ENCODE peak calls at places on chromosomes 12 and 14, in six cellular contexts. A is IMR-90, G is mesenchymal stem cell, J is H9, E is neuronal stem cell, X is H1. M is an unnamed sample.
A peak's percentile ranks its signal among the peaks of the same experiment; 100 is the strongest.

GRCh38 chr14:99415496-99416281 is 65.0 kb downstream of the SETD3 start:
- DNase-seq in A (peak; percentile 82), G (peak; percentile 89), J (peak; percentile 66), E (peak; percentile 80), X (no peak), M (peak; percentile 80)

GRCh38 chr14:31297701-31298344 is 90.2 kb upstream of the HECTD1 start:
- DNase-seq in A (peak; percentile 52), G (no peak), J (no peak), E (no peak), X (no peak), M (no peak)

GRCh38 chr14:84029720-84030119 is 1500.2 kb upstream of the FLRT2 start:
- DNase-seq in A (no peak), G (peak; percentile 7), J (no peak), E (no peak), X (no peak), M (no peak)

GRCh38 chr12:105331805-105332251 is 1.3 kb downstream of the C12orf75 start:
- DNase-seq in A (no peak), G (no peak), J (peak; percentile 48), E (no peak), X (no peak), M (peak; percentile 63)

GRCh38 chr14:77625360-77625759 is 8.9 kb upstream of the SPTLC2 start:
- DNase-seq in A (no peak), G (no peak), J (no peak), E (no peak), X (no peak), M (no peak)

GRCh38 chr14:61476737-61477410 is 155.5 kb downstream of the PRKCH start:
- DNase-seq in A (peak; percentile 99), G (peak; percentile 98), J (no peak), E (no peak), X (no peak), M (peak; percentile 76)

GRCh38 chr14:79369359-79370332 is 841.7 kb downstream of the DIO2 start:
- DNase-seq in A (peak; percentile 99), G (peak; percentile 97), J (no peak), E (no peak), X (no peak), M (peak; percentile 76)

GRCh38 chr12:93202688-93203087 is 175.0 kb upstream of the NUDT4 start:
- DNase-seq in A (no peak), G (no peak), J (no peak), E (no peak), X (no peak), M (no peak)

GRCh38 chr12:128823216-128823915 is 392 bp downstream of the SLC15A4 start:
- DNase-seq in A (no peak), G (no peak), J (peak; percentile 80), E (no peak), X (peak; percentile 70), M (peak; percentile 18)

GRCh38 chr14:86196476-86196875 is 666.5 kb downstream of the FLRT2 start:
- DNase-seq in A (peak; percentile 4), G (no peak), J (no peak), E (no peak), X (no peak), M (no peak)

GRCh38 chr14:94850332-94851211 is 80.7 kb upstream of the GSC start:
- DNase-seq in A (no peak), G (no peak), J (no peak), E (no peak), X (no peak), M (no peak)

GRCh38 chr12:25361511-25361910 is 110.8 kb upstream of the KRAS start:
- DNase-seq in A (no peak), G (no peak), J (no peak), E (no peak), X (no peak), M (peak; percentile 64)

GRCh38 chr12:4353785-4354208 is 25.7 kb downstream of the FGF23 start:
- DNase-seq in A (no peak), G (no peak), J (peak; percentile 66), E (no peak), X (no peak), M (peak; percentile 42)

GRCh38 chr12:80834724-80835123 is 103.0 kb downstream of the LIN7A start:
- DNase-seq in A (no peak), G (no peak), J (no peak), E (no peak), X (no peak), M (no peak)

GRCh38 chr12:114407034-114407420 is 1.1 kb upstream of the TBX5 start:
- DNase-seq in A (peak; percentile 36), G (no peak), J (no peak), E (peak; percentile 26), X (no peak), M (no peak)

GRCh38 chr14:60622920-60623263 is 26.4 kb downstream of the SIX1 start:
- DNase-seq in A (peak; percentile 70), G (peak; percentile 30), J (no peak), E (no peak), X (no peak), M (no peak)

GRCh38 chr14:76761198-76761848 is at the start of gene VASH1:
- DNase-seq in A (peak; percentile 76), G (peak; percentile 78), J (peak; percentile 65), E (no peak), X (peak; percentile 86), M (peak; percentile 83)

GRCh38 chr14:52061380-52061779 is 7.5 kb downstream of the NID2 start:
- DNase-seq in A (no peak), G (no peak), J (no peak), E (no peak), X (no peak), M (no peak)

GRCh38 chr12:21613931-21614330 is 9.3 kb upstream of the GYS2 start:
- DNase-seq in A (no peak), G (no peak), J (no peak), E (no peak), X (no peak), M (peak; percentile 9)

GRCh38 chr12:27018071-27018470 is 3.9 kb upstream of the TM7SF3 start:
- DNase-seq in A (no peak), G (no peak), J (no peak), E (no peak), X (no peak), M (no peak)

GRCh38 chr14:29846339-29847129 is 81.1 kb downstream of the PRKD1 start:
- DNase-seq in A (peak; percentile 69), G (no peak), J (no peak), E (no peak), X (no peak), M (no peak)

GRCh38 chr12:110073049-110073831 is 24.9 kb upstream of the C12orf76 start:
- DNase-seq in A (no peak), G (no peak), J (no peak), E (no peak), X (peak; percentile 48), M (no peak)

GRCh38 chr12:922297-922696 is 27.2 kb downstream of the RAD52 start:
- DNase-seq in A (peak; percentile 45), G (no peak), J (no peak), E (no peak), X (no peak), M (no peak)
- H4K91ac ChIP-seq in A (no peak overlapping the region), G (no peak overlapping the region), J (no peak overlapping the region), E (no peak overlapping the region), X (no peak overlapping the region), M (no peak overlapping the region)

GRCh38 chr14:104953896-104954656 is 24.1 kb downstream of the AHNAK2 start:
- DNase-seq in A (no peak), G (no peak), J (no peak), E (no peak), X (no peak), M (no peak)

GRCh38 chr14:104954746-104955395 is 23.3 kb downstream of the AHNAK2 start:
- DNase-seq in A (no peak), G (no peak), J (no peak), E (no peak), X (no peak), M (no peak)

GRCh38 chr14:104955396-104955770 is 22.8 kb downstream of the AHNAK2 start:
- DNase-seq in A (no peak), G (no peak), J (no peak), E (no peak), X (no peak), M (no peak)

GRCh38 chr14:104956290-104956890 is 21.8 kb downstream of the AHNAK2 start:
- DNase-seq in A (no peak), G (no peak), J (no peak), E (no peak), X (no peak), M (no peak)

DNA sequence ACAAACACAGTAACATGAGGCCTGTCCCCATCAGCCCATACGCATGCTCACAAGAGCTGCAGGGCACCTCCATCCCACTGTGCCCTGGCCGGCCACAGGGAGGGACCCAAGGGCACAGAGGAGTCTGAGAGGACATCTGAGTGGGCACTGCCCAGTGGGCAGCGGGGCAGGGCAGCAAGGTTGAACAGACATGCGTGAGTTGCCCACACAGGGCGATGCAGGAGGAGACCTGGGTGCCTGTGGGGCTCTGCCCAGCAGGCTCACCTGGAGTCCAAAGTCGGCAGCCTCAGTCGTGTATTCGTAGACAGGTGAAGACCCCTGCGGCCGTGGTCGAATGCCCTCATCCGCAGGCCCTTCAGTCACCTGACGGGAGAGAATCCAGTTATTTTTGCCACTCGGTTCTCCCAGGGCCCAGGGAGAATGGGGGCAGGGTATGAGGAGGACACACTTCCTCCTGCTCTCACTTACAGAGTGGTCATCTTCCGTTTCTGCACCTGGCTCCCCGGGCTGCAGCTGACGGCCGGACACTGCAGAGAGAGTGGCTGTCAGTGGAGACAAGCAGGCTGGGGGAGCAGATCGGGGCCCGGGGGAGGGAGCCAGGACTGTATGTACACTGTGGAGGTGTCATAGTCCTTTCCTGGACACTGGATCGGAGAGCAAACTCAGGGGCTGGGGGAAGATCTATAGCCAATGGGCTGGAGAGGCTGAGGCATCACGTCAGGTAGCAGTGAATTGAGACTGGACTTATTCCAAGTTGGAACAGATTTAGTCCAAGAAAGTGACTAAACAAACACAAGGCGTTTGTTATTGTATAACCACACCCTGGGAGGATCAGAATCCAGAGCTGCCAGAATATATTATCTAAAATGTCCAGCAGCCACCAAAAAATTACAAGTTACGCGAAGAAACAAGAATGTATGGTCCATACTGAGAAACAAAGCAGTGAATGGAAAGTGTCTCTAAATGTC is 20.7 kb downstream of the AHNAK2 start:
- DNase-seq in A (no peak), G (no peak), J (no peak), E (no peak), X (no peak), M (no peak)
- H4K91ac ChIP-seq in A (no peak overlapping the region), G (no peak overlapping the region), J (no peak overlapping the region), E (no peak overlapping the region), X (no peak overlapping the region), M (no peak overlapping the region)

GRCh38 chr12:121490401-121491257 is 90.2 kb downstream of the KDM2B start:
- DNase-seq in A (no peak), G (no peak), J (peak; percentile 35), E (no peak), X (no peak), M (no peak)
- H4K91ac ChIP-seq in A (no peak overlapping the region), G (no peak overlapping the region), J (no peak overlapping the region), E (no peak overlapping the region), X (no peak overlapping the region), M (no peak overlapping the region)

GRCh38 chr12:22656376-22656775 is 31.4 kb downstream of the ETNK1 start:
- DNase-seq in A (no peak), G (no peak), J (no peak), E (no peak), X (no peak), M (no peak)

GRCh38 chr12:22656835-22657234 is 31.9 kb downstream of the ETNK1 start:
- DNase-seq in A (no peak), G (no peak), J (no peak), E (no peak), X (no peak), M (no peak)

GRCh38 chr12:22653790-22654189 is 28.8 kb downstream of the ETNK1 start:
- DNase-seq in A (no peak), G (no peak), J (no peak), E (no peak), X (no peak), M (no peak)

GRCh38 chr12:22648668-22649067 is 23.7 kb downstream of the ETNK1 start:
- DNase-seq in A (no peak), G (no peak), J (no peak), E (no peak), X (no peak), M (no peak)

GRCh38 chr12:22653075-22653474 is 28.1 kb downstream of the ETNK1 start:
- DNase-seq in A (peak; percentile 15), G (no peak), J (no peak), E (no peak), X (no peak), M (no peak)
- H4K91ac ChIP-seq in A (no peak overlapping the region), G (no peak overlapping the region), J (no peak overlapping the region), E (no peak overlapping the region), X (no peak overlapping the region), M (no peak overlapping the region)

M was measured in trophoblast cell.